ENCODE peak calls at places on chromosomes 5 and 9, in five cellular contexts. F is spleen, R is heart right ventricle, C is uterus, X is fibroblast of lung. O is an unnamed sample. For H3K36me3 and H3K9me3, the result is how much of the 10 kb centered on the place peaks cover.

GRCh38 chr9:122642226-122642625 is 15.2 kb downstream of the OR1B1 start:
- DNase-seq in F (no peak), R (no peak), C (no peak), X (peak), O (no peak)

GRCh38 chr5:64299805-64300204 is 134.2 kb downstream of the RNF180 start:
- DNase-seq in F (no peak), R (no peak), C (no peak), X (peak), O (no peak)

GRCh38 chr5:136087961-136088871 is 44.4 kb upstream of the SMAD5 start:
- DNase-seq in F (peak), R (peak), C (peak), X (peak), O (peak)

GRCh38 chr9:98472216-98472615 is 216.8 kb upstream of the TBC1D2 start:
- DNase-seq in F (no peak), R (no peak), C (no peak), X (no peak), O (no peak)

GRCh38 chr9:113543286-113544000 is 79.9 kb downstream of the RGS3 start:
- DNase-seq in F (peak), R (no peak), C (no peak), X (no peak), O (peak)

GRCh38 chr9:81112638-81113037 is 576.7 kb downstream of the TLE1 start:
- DNase-seq in F (no peak), R (no peak), C (no peak), X (no peak), O (no peak)

GRCh38 chr5:39755986-39756385 is 331.2 kb upstream of the DAB2 start:
- DNase-seq in F (no peak), R (no peak), C (peak), X (peak), O (no peak)

GRCh38 chr5:113215401-113216060 is 219.3 kb downstream of the TSSK1B start:
- DNase-seq in F (no peak), R (no peak), C (no peak), X (peak), O (no peak)

GRCh38 chr5:137605377-137605776 is 106.3 kb upstream of the SPOCK1 start:
- DNase-seq in F (no peak), R (no peak), C (no peak), X (peak), O (no peak)

GRCh38 chr9:114184071-114184470 is 28.7 kb downstream of the COL27A1 start:
- DNase-seq in F (peak), R (no peak), C (no peak), X (peak), O (no peak)

GRCh38 chr9:131092548-131093440 is 3.5 kb upstream of the AIF1L start:
- DNase-seq in F (no peak), R (no peak), C (no peak), X (no peak), O (no peak)

GRCh38 chr5:82640901-82641300 is 362.7 kb upstream of the RPS23 start:
- DNase-seq in F (no peak), R (no peak), C (no peak), X (peak), O (no peak)

GRCh38 chr5:11719888-11720481 is 184.3 kb downstream of the CTNND2 start:
- DNase-seq in F (no peak), R (no peak), C (no peak), X (peak), O (no peak)

GRCh38 chr5:16992006-16992405 is 55.9 kb upstream of the MYO10 start:
- DNase-seq in F (no peak), R (no peak), C (no peak), X (peak), O (no peak)

GRCh38 chr9:114276908-114277821 is 45.7 kb upstream of the ORM1 start:
- DNase-seq in F (peak), R (no peak), C (peak), X (peak), O (peak)

GRCh38 chr9:135132008-135132407 is 44.5 kb downstream of the OLFM1 start:
- DNase-seq in F (no peak), R (no peak), C (no peak), X (no peak), O (no peak)

GRCh38 chr9:130321539-130321938 is 56.0 kb downstream of the HMCN2 start:
- DNase-seq in F (no peak), R (no peak), C (no peak), X (no peak), O (no peak)

GRCh38 chr5:112329429-112330090 is 89.5 kb downstream of the EPB41L4A start:
- DNase-seq in F (no peak), R (no peak), C (no peak), X (no peak), O (no peak)

GRCh38 chr9:127634698-127635097 is 22.6 kb downstream of the STXBP1 start:
- DNase-seq in F (no peak), R (no peak), C (no peak), X (no peak), O (no peak)

GRCh38 chr9:97983524-97984187 is 515 bp downstream of the ANP32B start:
- DNase-seq in F (peak), R (peak), C (no peak), X (peak), O (peak)

GRCh38 chr5:57850109-57850508 is 367.5 kb upstream of the ACTBL2 start:
- DNase-seq in F (no peak), R (no peak), C (no peak), X (no peak), O (no peak)

GRCh38 chr5:100902406-100903035 is 561 bp downstream of the ST8SIA4 start:
- DNase-seq in F (peak), R (no peak), C (no peak), X (no peak), O (no peak)

GRCh38 chr5:178796165-178796945 is 63.4 kb upstream of the ZNF354B start:
- DNase-seq in F (no peak), R (no peak), C (no peak), X (no peak), O (no peak)

GRCh38 chr5:36079200-36079761 is 12.6 kb upstream of the UGT3A2 start:
- DNase-seq in F (no peak), R (no peak), C (no peak), X (peak), O (no peak)

GRCh38 chr5:139775872-139776271 is 19.7 kb upstream of the PSD2 start:
- DNase-seq in F (no peak), R (no peak), C (no peak), X (no peak), O (no peak)

GRCh38 chr5:132260714-132261615 is 3.5 kb downstream of the PDLIM4 start:
- DNase-seq in F (peak), R (peak), C (peak), X (peak), O (peak)
- H3K36me3 ChIP-seq in F (under half), R (under half), C (under half), X (under half), O (under half)

GRCh38 chr5:34915139-34915855 is at the start of the genes BRIX1 and RAD1:
- DNase-seq in F (peak), R (peak), C (peak), X (peak), O (peak)
- TF ChIP-seq CTCF in F (peak), R (peak), C (peak), X (peak), O (no peak)

GRCh38 chr5:169161022-169161680 is 139.8 kb downstream of the SLIT3 start:
- DNase-seq in F (no peak), R (peak), C (peak), X (peak), O (peak)
- H3K9me3 ChIP-seq in F (under half), R (under half), C (under half), X (under half), O (under half)

GRCh38 chr9:108838017-108838416 is 17.8 kb downstream of the ACTL7B start:
- DNase-seq in F (no peak), R (no peak), C (no peak), X (no peak), O (no peak)

GRCh38 chr9:108836319-108836718 is 19.5 kb downstream of the ACTL7B start:
- DNase-seq in F (no peak), R (no peak), C (no peak), X (no peak), O (no peak)

GRCh38 chr9:108836771-108837170 is 19.0 kb downstream of the ACTL7B start:
- DNase-seq in F (no peak), R (no peak), C (no peak), X (peak), O (no peak)

GRCh38 chr9:108835831-108836230 is 20.0 kb downstream of the ACTL7B start:
- DNase-seq in F (no peak), R (no peak), C (no peak), X (no peak), O (no peak)

GRCh38 chr9:108837530-108837929 is 18.3 kb downstream of the ACTL7B start:
- DNase-seq in F (no peak), R (no peak), C (no peak), X (no peak), O (no peak)
- H3K36me3 ChIP-seq in F (under half), R (under half), C (under half), X (under half), O (under half)

DNA sequence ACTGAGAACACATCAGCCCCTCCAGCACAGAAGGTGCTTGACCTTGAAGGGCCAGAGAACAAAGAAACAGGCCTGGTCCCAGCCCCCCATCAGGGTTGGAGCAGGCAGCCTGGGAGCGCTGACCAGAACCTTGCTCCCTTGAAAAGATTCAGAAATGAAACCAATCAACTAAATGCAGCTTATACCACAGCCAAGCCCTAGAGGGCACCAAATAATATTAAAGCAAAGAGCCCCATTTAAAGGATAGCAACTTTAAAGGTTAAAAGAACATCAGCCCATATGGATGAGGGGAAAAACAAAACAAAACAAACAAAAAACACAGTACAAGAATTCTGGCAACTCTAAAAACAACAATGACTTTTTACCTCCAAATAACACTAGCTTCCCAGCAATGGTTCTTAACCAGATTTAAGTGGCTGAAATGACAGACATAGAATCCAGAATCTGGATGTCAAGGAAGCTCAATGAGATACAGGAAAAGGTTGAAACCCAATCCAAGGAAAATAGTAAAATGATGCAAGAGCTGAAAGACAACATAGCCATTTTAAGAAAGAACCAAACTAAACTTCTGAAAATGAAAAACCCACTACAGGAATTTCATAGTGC is 471.9 kb downstream of the MTRR start:
- DNase-seq in F (no peak), R (no peak), C (no peak), X (peak), O (no peak)
- TF ChIP-seq CTCF in F (peak), R (peak), C (no peak), X (peak), O (no peak)

GRCh38 chr5:18653216-18653752 is 1019.0 kb downstream of the TAF11L14 start:
- DNase-seq in F (no peak), R (no peak), C (no peak), X (no peak), O (no peak)

DNA sequence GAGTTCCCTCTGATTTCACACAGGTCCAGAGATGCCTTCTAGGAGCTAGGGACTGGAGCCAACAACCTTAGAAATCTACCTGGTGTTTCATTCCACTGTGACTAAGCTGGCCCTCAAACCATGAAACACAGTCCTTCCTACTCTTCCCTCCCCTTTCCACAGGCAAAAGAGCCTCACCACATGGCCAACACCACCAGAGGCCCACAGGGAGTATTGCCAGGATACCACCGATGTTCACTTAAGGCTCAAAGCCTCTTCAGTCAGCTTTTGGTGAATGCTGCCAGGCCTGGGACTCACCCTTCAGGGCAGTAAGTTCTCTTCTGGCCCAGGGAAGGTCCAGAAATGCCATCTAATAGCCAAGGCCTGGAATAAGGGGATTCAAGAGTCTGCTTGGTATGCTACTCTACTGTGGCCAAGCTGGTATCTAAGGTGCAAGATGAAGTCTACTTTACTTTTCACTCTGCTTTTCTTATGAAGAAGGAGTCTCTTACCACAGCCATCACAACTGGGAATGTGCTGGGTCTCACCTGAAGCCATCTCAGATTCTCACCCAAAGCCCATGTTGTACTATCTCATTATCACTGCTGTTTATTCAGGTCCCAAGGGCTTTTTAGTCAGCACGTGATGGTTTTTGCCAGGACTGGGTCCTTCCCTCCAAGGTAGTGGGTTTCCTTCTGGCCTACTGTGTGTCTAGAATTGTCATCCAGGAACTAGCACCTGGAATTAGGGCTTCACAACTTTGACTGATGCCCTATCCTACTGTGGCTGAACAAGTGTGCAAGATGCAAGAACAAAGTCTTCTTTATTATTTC is 1018.4 kb downstream of the TAF11L14 start:
- DNase-seq in F (no peak), R (no peak), C (no peak), X (no peak), O (no peak)
- H3K9me3 ChIP-seq in F (under half), R (under half), C (under half), X (under half), O (under half)

GRCh38 chr9:92644278-92644677 is 25.7 kb downstream of the IPPK start:
- DNase-seq in F (no peak), R (no peak), C (no peak), X (no peak), O (no peak)
- H3K36me3 ChIP-seq in F (half or more), R (half or more), C (under half), X (under half), O (half or more)

GRCh38 chr9:95044731-95045508 is 272.6 kb downstream of the FANCC start:
- DNase-seq in F (no peak), R (peak), C (no peak), X (no peak), O (no peak)
- TF ChIP-seq CTCF in F (no peak), R (peak), C (no peak), X (no peak), O (peak)

GRCh38 chr5:95841914-95842812 is 19.6 kb upstream of the GLRX start:
- DNase-seq in F (no peak), R (no peak), C (peak), X (no peak), O (peak)

GRCh38 chr5:95842955-95843544 is 20.5 kb upstream of the GLRX start:
- DNase-seq in F (peak), R (peak), C (no peak), X (peak), O (peak)

GRCh38 chr5:95840969-95841368 is 18.4 kb upstream of the GLRX start:
- DNase-seq in F (no peak), R (no peak), C (no peak), X (no peak), O (no peak)

GRCh38 chr5:95845401-95845800 is 22.9 kb upstream of the GLRX start:
- DNase-seq in F (no peak), R (no peak), C (no peak), X (no peak), O (no peak)

DNA sequence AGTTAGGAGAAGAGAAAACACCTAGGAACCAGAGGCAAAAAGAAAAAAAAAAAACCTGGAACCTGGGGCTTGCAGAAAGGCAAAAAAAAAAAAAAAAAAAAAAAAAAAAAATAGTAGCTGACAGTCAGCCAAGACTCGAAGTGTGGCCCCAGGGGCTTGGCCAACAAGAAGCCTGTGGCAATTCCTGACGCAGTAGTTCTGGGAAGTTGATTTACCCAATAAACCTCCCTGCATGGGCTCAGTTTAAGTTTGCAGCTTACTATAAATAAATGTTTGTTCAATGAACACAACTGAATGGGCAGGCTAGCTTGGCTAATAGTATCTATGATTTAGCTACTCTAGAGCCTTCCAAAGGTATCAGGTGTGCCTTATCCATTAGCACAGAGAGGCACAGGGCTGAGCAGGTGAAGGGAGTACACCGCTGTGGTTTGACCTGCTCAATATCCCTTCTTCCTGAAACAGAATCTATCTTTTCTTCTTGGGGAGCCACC is 21.3 kb upstream of the GLRX start:
- DNase-seq in F (no peak), R (no peak), C (no peak), X (no peak), O (no peak)
- H3K9me3 ChIP-seq in F (under half), R (under half), C (under half), X (under half), O (under half)

GRCh38 chr5:55384072-55384471 is 76.3 kb downstream of the MTREX start:
- DNase-seq in F (no peak), R (no peak), C (no peak), X (no peak), O (no peak)

GRCh38 chr5:55385227-55385626 is 77.4 kb downstream of the MTREX start:
- DNase-seq in F (no peak), R (no peak), C (no peak), X (no peak), O (no peak)

GRCh38 chr5:55391707-55392106 is 83.9 kb downstream of the MTREX start:
- DNase-seq in F (no peak), R (no peak), C (no peak), X (no peak), O (no peak)

GRCh38 chr5:55383254-55383653 is 75.5 kb downstream of the MTREX start:
- DNase-seq in F (no peak), R (no peak), C (no peak), X (no peak), O (no peak)

GRCh38 chr5:55387865-55388264 is 80.1 kb downstream of the MTREX start:
- DNase-seq in F (no peak), R (no peak), C (no peak), X (no peak), O (no peak)
- H3K36me3 ChIP-seq in F (half or more), R (half or more), C (under half), X (under half), O (under half)